ENCODE peak calls at places on chromosomes 3 and 15, in six cellular contexts. P, Q, V, L, I and K are unnamed samples.

GRCh38 chr3:140845878-140846277 is 95.8 kb upstream of the SLC25A36 start:
- DNase-seq in I (no peak), P (no peak), Q (no peak), L (no peak), V (no peak), K (no peak)

GRCh38 chr3:43071313-43071893 is 34.5 kb downstream of the POMGNT2 start:
- DNase-seq in Q (peak), P (peak), V (no peak), I (no peak), L (no peak), K (peak)

GRCh38 chr15:72312605-72313447 is 7.1 kb downstream of the CELF6 start:
- DNase-seq in Q (peak), V (peak), I (peak), L (peak), P (peak), K (peak)

GRCh38 chr15:81642451-81642990 is 268.5 kb upstream of the TMC3 start:
- DNase-seq in I (peak), P (no peak), V (peak), L (no peak), Q (no peak), K (no peak)

GRCh38 chr15:25170113-25170731 is 215.4 kb downstream of the SNRPN start:
- DNase-seq in V (no peak), P (no peak), Q (peak), L (no peak), I (no peak), K (no peak)

GRCh38 chr15:57559875-57560274 is 31.8 kb upstream of the MYZAP start:
- DNase-seq in L (peak), I (no peak), V (peak), P (peak), Q (peak), K (peak)

GRCh38 chr3:7546219-7546618 is 685.3 kb downstream of the GRM7 start:
- DNase-seq in Q (no peak), I (no peak), L (no peak), V (peak), P (no peak), K (no peak)

GRCh38 chr15:101267320-101268104 is 9.8 kb downstream of the SELENOS start:
- DNase-seq in I (peak), P (no peak), Q (peak), V (peak), L (no peak), K (peak)

GRCh38 chr3:158248261-158248660 is 138.4 kb downstream of the RSRC1 start:
- DNase-seq in P (no peak), V (no peak), I (no peak), Q (no peak), L (no peak), K (no peak)

GRCh38 chr3:168881804-168882203 is 781.7 kb downstream of the MECOM start:
- DNase-seq in L (no peak), Q (no peak), I (no peak), P (no peak), V (no peak), K (no peak)

GRCh38 chr15:41424809-41425208 is 7.9 kb downstream of the RTF1 start:
- DNase-seq in V (no peak), I (no peak), L (no peak), P (no peak), Q (peak), K (peak)

GRCh38 chr15:45660231-45660979 is 25.6 kb downstream of the SQOR start:
- DNase-seq in V (peak), I (peak), L (no peak), P (no peak), Q (no peak), K (peak)

GRCh38 chr15:98909968-98910885 is 97.4 kb downstream of the PGPEP1L start:
- DNase-seq in L (no peak), P (no peak), I (no peak), Q (no peak), V (no peak), K (no peak)

GRCh38 chr15:98920091-98920880 is 87.3 kb downstream of the PGPEP1L start:
- DNase-seq in V (no peak), I (no peak), Q (no peak), P (no peak), L (no peak), K (no peak)

GRCh38 chr15:98916826-98917225 is 90.8 kb downstream of the PGPEP1L start:
- DNase-seq in L (no peak), V (no peak), I (no peak), P (no peak), Q (no peak), K (no peak)

GRCh38 chr15:98917417-98917816 is 90.2 kb downstream of the PGPEP1L start:
- DNase-seq in V (no peak), I (no peak), P (no peak), Q (no peak), L (no peak), K (no peak)

GRCh38 chr15:98914626-98915025 is 93.0 kb downstream of the PGPEP1L start:
- DNase-seq in P (no peak), I (peak), L (no peak), Q (no peak), V (peak), K (no peak)
- H3K27ac ChIP-seq in P (no peak), I (peak), L (no peak), Q (no peak), V (no peak), K (no peak)

GRCh38 chr15:31484986-31485385 is 158.4 kb downstream of the KLF13 start:
- DNase-seq in L (no peak), Q (peak), P (no peak), I (no peak), V (no peak), K (no peak)

GRCh38 chr15:31486906-31487695 is 160.5 kb downstream of the KLF13 start:
- DNase-seq in V (no peak), P (no peak), Q (peak), I (no peak), L (no peak), K (no peak)

GRCh38 chr15:31486506-31486905 is 159.9 kb downstream of the KLF13 start:
- DNase-seq in V (no peak), L (no peak), I (no peak), P (no peak), Q (peak), K (no peak)

GRCh38 chr15:31485431-31485830 is 158.8 kb downstream of the KLF13 start:
- DNase-seq in L (no peak), P (no peak), V (no peak), I (no peak), Q (peak), K (no peak)

GRCh38 chr15:31485911-31486461 is 159.4 kb downstream of the KLF13 start:
- DNase-seq in Q (peak), I (no peak), P (no peak), V (no peak), L (no peak), K (no peak)
- H2BK15ac ChIP-seq in Q (no peak), I (no peak), P (no peak), V (no peak), L (no peak), K (no peak)

GRCh38 chr15:78873796-78874761 is 1.4 kb downstream of the MORF4L1 start:
- DNase-seq in P (no peak), I (peak), L (no peak), Q (no peak), V (peak), K (peak)
- H2AK5ac ChIP-seq in P (no peak), I (peak), L (no peak), Q (no peak), V (no peak), K (no peak)

DNA sequence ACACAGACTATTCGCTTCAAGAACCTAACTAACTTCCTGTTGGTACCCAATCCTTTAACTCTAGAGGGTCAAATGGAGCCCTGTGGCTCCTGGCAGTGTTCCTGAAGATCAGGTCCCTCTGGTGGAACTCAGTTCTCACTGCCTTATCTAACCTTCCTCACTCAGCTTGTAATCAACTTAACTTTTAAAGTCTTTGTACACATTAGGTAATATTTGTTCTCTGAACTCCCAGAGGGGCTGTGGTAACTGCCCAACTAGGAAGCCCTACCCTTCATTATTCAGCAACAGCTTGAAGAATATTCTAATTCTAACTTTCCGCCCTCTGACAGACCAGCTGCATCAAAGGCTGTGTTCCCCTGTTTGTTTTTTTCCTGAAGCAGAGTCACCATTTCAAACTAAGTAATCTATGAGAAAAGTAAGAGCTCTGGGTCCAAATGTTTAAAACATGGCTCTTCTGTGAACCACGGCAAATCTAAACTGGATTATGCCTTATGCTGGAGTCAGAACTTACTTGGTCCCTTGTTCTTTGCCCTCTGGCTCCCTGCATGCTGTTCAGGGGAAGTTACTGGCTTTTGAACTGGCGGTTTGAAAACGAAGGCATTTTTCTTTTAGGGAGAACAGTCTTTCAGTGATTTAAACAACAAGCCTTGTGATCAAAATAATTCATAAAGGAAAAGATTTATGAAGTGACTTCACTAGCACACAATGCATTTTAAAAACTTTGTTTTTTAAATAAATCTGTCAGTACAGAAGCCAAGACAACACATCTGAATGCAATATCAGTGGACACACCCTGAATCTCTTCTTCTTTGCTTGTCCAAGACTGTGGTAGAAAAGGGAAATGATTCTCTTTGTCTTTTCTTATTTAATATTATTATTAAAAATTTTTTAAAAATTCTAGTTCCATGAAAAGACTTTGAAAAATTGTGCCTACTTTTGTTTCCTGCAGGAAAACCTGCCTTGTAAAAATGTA is 365.6 kb downstream of the TIGIT start:
- DNase-seq in I (no peak), P (no peak), L (no peak), Q (no peak), V (no peak), K (peak)
- H3K27ac ChIP-seq in I (peak), P (no peak), L (no peak), Q (no peak), V (no peak), K (no peak)

GRCh38 chr3:46130631-46131310 is 77.3 kb downstream of the CCR1 start:
- DNase-seq in L (no peak), I (no peak), V (no peak), P (no peak), Q (no peak), K (no peak)
- H2BK15ac ChIP-seq in L (no peak), I (no peak), V (no peak), P (no peak), Q (no peak), K (no peak)

DNA sequence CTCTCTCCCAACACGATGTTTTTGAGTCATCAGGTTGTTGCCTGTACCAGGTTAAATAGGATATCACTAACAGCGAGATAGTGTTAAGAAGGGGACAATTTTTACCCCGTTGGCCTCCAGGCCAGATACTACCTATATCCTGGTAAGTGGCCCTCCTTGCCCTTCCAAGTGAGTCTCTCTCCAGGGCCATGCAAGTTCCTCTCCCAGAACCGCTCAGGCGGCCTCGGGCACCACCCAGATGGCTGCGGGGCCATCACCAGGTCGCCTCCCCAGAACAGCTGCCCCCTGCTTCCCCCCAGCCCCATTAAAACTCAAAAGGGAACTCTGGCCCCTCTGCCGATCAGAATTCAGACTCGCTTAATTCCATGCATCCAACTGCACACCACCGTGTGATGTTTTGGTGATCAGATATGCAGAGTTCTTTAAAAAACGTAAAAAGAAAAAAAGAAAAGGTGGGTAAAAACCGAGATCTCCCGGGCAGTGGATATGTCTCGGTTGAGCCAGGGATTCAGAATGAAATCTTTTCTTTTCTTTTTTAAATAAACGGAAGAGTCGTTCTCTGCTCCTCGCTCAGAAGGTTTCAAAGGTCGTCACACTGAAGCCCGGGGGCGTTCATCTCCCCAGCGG is 1.9 kb upstream of the TRIM71 start:
- DNase-seq in L (no peak), I (no peak), P (no peak), Q (no peak), V (no peak), K (peak)
- H2AK5ac ChIP-seq in L (no peak), I (no peak), P (peak), Q (peak), V (no peak), K (peak)

GRCh38 chr3:44969779-44970178 is 6.2 kb downstream of the ZDHHC3 start:
- DNase-seq in V (no peak), L (no peak), I (no peak), Q (no peak), P (no peak), K (no peak)
- H3K27ac ChIP-seq in V (no peak), L (no peak), I (no peak), Q (no peak), P (no peak), K (no peak)

GRCh38 chr3:66722675-66723074 is 221.9 kb upstream of the LRIG1 start:
- DNase-seq in P (no peak), V (peak), I (peak), L (no peak), Q (no peak), K (peak)
- H2BK15ac ChIP-seq in P (no peak), V (no peak), I (peak), L (no peak), Q (no peak), K (no peak)